ENCODE peak calls at places on chromosome 11, in five cellular contexts. L is kidney epithelial cell; C is activated CD4-positive, CD25-positive, alpha-beta regulatory T cell; F is neural crest cell; M is anterior cingulate cortex. I is an unnamed sample.
A peak's percentile ranks its signal among the peaks of the same experiment; 100 is the strongest.

GRCh38 chr11:120546312-120547205 is 35.0 kb downstream of the GRIK4 start:
- DNase-seq in C (no peak), M (no peak), L (peak; percentile 77), F (no peak), I (peak; percentile 94)

GRCh38 chr11:126360049-126360446 is 4.6 kb downstream of the ST3GAL4 start:
- DNase-seq in F (no peak), L (no peak), C (no peak), M (no peak), I (no peak)

GRCh38 chr11:2824851-2825250 is 60.7 kb downstream of the CDKN1C start:
- DNase-seq in M (no peak), F (no peak), L (no peak), C (no peak), I (peak; percentile 90)

GRCh38 chr11:12174145-12175143 is 64.1 kb downstream of the MICAL2 start:
- DNase-seq in L (no peak), C (peak; percentile 32), F (no peak), M (no peak), I (no peak)

GRCh38 chr11:62264004-62264403 is 6.0 kb upstream of the SCGB2A2 start:
- DNase-seq in F (no peak), C (no peak), M (no peak), L (no peak), I (no peak)

GRCh38 chr11:118628031-118628430 is 20.6 kb downstream of the PHLDB1 start:
- DNase-seq in L (no peak), C (no peak), F (no peak), M (no peak), I (no peak)

GRCh38 chr11:14547440-14547839 is 27.3 kb upstream of the PSMA1 start:
- DNase-seq in F (no peak), C (no peak), L (no peak), M (no peak), I (no peak)

GRCh38 chr11:126776125-126776524 is 224.4 kb downstream of the KIRREL3 start:
- DNase-seq in C (no peak), M (no peak), L (no peak), F (no peak), I (no peak)

GRCh38 chr11:34492806-34493414 is 20.7 kb downstream of the ELF5 start:
- DNase-seq in F (peak; percentile 72), M (no peak), L (peak; percentile 23), C (peak; percentile 17), I (no peak)

GRCh38 chr11:10021563-10021962 is 272.5 kb downstream of the SBF2 start:
- DNase-seq in L (no peak), C (no peak), M (no peak), F (no peak), I (no peak)

GRCh38 chr11:115181480-115181879 is 322.7 kb downstream of the CADM1 start:
- DNase-seq in C (no peak), L (no peak), M (no peak), F (no peak), I (no peak)

GRCh38 chr11:121889931-121890330 is 226.1 kb downstream of the BLID start:
- DNase-seq in L (no peak), C (no peak), M (no peak), F (no peak), I (no peak)

I was measured in posterior vena cava.